ENCODE peak calls at places on chromosomes 7 and 10, in seven cellular contexts. Y is uterus, S is HepG2, Q is A549, H is mammary epithelial cell, J is sigmoid colon, C is hepatocyte. B is an unnamed sample.

GRCh38 chr10:97600616-97601015 is 11.1 kb downstream of the C10orf62 start:
- DNase-seq in Y (no peak), S (no peak), Q (no peak), H (no peak), J (no peak), C (no peak), B (no peak)

GRCh38 chr7:15625456-15625855 is 61.0 kb downstream of the MEOX2 start:
- DNase-seq in Y (no peak), S (no peak), Q (no peak), H (no peak), J (no peak), C (no peak), B (no peak)

GRCh38 chr7:74371381-74372059 is 82.2 kb upstream of the GTF2IRD1 start:
- DNase-seq in Y (peak), S (no peak), Q (no peak), H (no peak), J (no peak), C (peak), B (peak)

GRCh38 chr10:77004917-77005564 is 632.6 kb downstream of the KCNMA1 start:
- DNase-seq in Y (peak), S (peak), Q (peak), H (peak), J (no peak), C (peak), B (peak)

GRCh38 chr7:112572669-112573301 is 92.0 kb downstream of the LSMEM1 start:
- DNase-seq in Y (no peak), S (peak), Q (no peak), H (peak), J (no peak), C (peak), B (peak)

GRCh38 chr10:5033061-5033770 is 29.6 kb upstream of the AKR1C2 start:
- DNase-seq in Y (no peak), S (no peak), Q (peak), H (peak), J (no peak), C (no peak), B (peak)

GRCh38 chr7:93053209-93053945 is 64.4 kb downstream of the SAMD9 start:
- DNase-seq in Y (no peak), S (no peak), Q (no peak), H (no peak), J (no peak), C (no peak), B (no peak)

GRCh38 chr7:1949681-1950055 is 279.6 kb downstream of the ELFN1 start:
- DNase-seq in Y (no peak), S (no peak), Q (no peak), H (no peak), J (peak), C (no peak), B (no peak)

GRCh38 chr10:37860494-37861190 is 3.2 kb upstream of the ZNF248 start:
- DNase-seq in Y (peak), S (peak), Q (no peak), H (peak), J (peak), C (no peak), B (peak)

GRCh38 chr7:25148772-25149575 is 23.9 kb upstream of the CYCS start:
- DNase-seq in Y (no peak), S (no peak), Q (no peak), H (no peak), J (no peak), C (no peak), B (no peak)
- TF ChIP-seq CTCF in Y (no peak), S (no peak), Q (no peak), H (no peak), J (no peak), C (no peak), B (no peak)

GRCh38 chr7:157278791-157279678 is 57.8 kb upstream of the DNAJB6 start:
- DNase-seq in Y (no peak), S (no peak), Q (no peak), H (no peak), J (peak), C (no peak), B (no peak)
- H3K4me3 ChIP-seq in Y (peak), S (peak), Q (no peak), H (no peak), J (peak), C (no peak), B (peak)

GRCh38 chr10:60338002-60338564 is 51.6 kb downstream of the ANK3 start:
- DNase-seq in Y (no peak), S (no peak), Q (no peak), H (no peak), J (no peak), C (no peak), B (no peak)

GRCh38 chr10:60334991-60335390 is 54.7 kb downstream of the ANK3 start:
- DNase-seq in Y (no peak), S (no peak), Q (no peak), H (no peak), J (no peak), C (no peak), B (no peak)

GRCh38 chr10:60336901-60337630 is 52.6 kb downstream of the ANK3 start:
- DNase-seq in Y (no peak), S (no peak), Q (no peak), H (no peak), J (no peak), C (no peak), B (no peak)

GRCh38 chr10:60331886-60332285 is 57.8 kb downstream of the ANK3 start:
- DNase-seq in Y (no peak), S (no peak), Q (no peak), H (no peak), J (no peak), C (no peak), B (no peak)

DNA sequence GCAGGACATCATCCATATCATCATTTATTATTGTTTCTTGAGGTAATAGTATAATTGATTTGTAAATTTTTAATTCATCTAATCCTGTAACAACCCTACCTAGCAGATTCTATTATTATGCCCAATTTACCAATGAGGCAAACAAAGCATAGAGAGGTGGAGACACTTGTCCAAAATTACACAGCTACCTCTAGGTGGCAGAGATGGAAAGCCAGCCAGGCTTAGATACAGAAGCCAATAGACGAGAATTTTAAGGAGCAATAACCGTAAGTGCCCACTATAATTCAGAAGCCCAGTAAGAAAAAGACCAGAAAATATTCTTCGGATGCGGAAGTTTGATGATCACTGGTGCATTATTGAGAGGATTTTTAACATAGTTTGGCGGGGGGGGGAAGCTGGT is 54.0 kb downstream of the ANK3 start:
- DNase-seq in Y (no peak), S (peak), Q (no peak), H (no peak), J (no peak), C (no peak), B (peak)
- TF ChIP-seq CTCF in Y (no peak), S (peak), Q (peak), H (peak), J (no peak), C (no peak), B (peak)

GRCh38 chr7:151542606-151543130 is 23.0 kb upstream of the RHEB start:
- DNase-seq in Y (no peak), S (no peak), Q (no peak), H (no peak), J (no peak), C (no peak), B (no peak)

GRCh38 chr7:151537818-151538561 is 18.3 kb upstream of the RHEB start:
- DNase-seq in Y (peak), S (no peak), Q (no peak), H (no peak), J (peak), C (no peak), B (no peak)

GRCh38 chr7:151539055-151539714 is 19.5 kb upstream of the RHEB start:
- DNase-seq in Y (peak), S (no peak), Q (no peak), H (no peak), J (no peak), C (peak), B (no peak)

GRCh38 chr7:151541709-151542499 is 22.2 kb upstream of the RHEB start:
- DNase-seq in Y (no peak), S (no peak), Q (no peak), H (no peak), J (no peak), C (no peak), B (no peak)

GRCh38 chr7:151540146-151540545 is 20.5 kb upstream of the RHEB start:
- DNase-seq in Y (no peak), S (no peak), Q (no peak), H (no peak), J (no peak), C (no peak), B (peak)
- H3K4me3 ChIP-seq in Y (no peak), S (no peak), Q (no peak), H (no peak), J (no peak), C (no peak), B (no peak)

B was measured in epithelial cell of esophagus.